ENCODE peak calls at places on chromosomes 2 and 18, in six cellular contexts. One of them, this sample, is unnamed. For H3K4me1, the result is how much of the 10 kb centered on the place peaks cover.

GRCh38 chr2:230203110-230203676 is 16.6 kb downstream of the SP110 start:
- DNase-seq in PC-9: no peak
- DNase-seq in tibial artery: no peak
- DNase-seq in CD8-positive, alpha-beta T cell: no peak
- DNase-seq in upper lobe of right lung: no peak
- DNase-seq in spleen: peak
- DNase-seq in this sample: no peak

GRCh38 chr2:3389193-3389592 is 9.7 kb downstream of the TRAPPC12 start:
- DNase-seq in PC-9: no peak
- DNase-seq in tibial artery: no peak
- DNase-seq in CD8-positive, alpha-beta T cell: no peak
- DNase-seq in upper lobe of right lung: no peak
- DNase-seq in spleen: no peak
- DNase-seq in this sample: no peak

GRCh38 chr18:43238429-43238828 is 38.9 kb downstream of the SYT4 start:
- DNase-seq in PC-9: no peak
- DNase-seq in tibial artery: no peak
- DNase-seq in CD8-positive, alpha-beta T cell: no peak
- DNase-seq in upper lobe of right lung: no peak
- DNase-seq in spleen: no peak
- DNase-seq in this sample: no peak

GRCh38 chr2:172442072-172442895 is 14.9 kb downstream of the ITGA6 start:
- DNase-seq in PC-9: peak
- DNase-seq in tibial artery: no peak
- DNase-seq in CD8-positive, alpha-beta T cell: peak
- DNase-seq in upper lobe of right lung: no peak
- DNase-seq in spleen: no peak
- DNase-seq in this sample: no peak

GRCh38 chr2:54673501-54673998 is 49.9 kb upstream of the EML6 start:
- DNase-seq in PC-9: peak
- DNase-seq in tibial artery: peak
- DNase-seq in CD8-positive, alpha-beta T cell: no peak
- DNase-seq in upper lobe of right lung: peak
- DNase-seq in spleen: peak
- DNase-seq in this sample: peak

GRCh38 chr2:147860009-147860408 is 15.2 kb downstream of the ACVR2A start:
- DNase-seq in PC-9: no peak
- DNase-seq in tibial artery: no peak
- DNase-seq in CD8-positive, alpha-beta T cell: no peak
- DNase-seq in upper lobe of right lung: no peak
- DNase-seq in spleen: no peak
- DNase-seq in this sample: no peak

GRCh38 chr18:47265197-47265596 is 13.7 kb upstream of the SKOR2 start:
- DNase-seq in PC-9: no peak
- DNase-seq in tibial artery: no peak
- DNase-seq in CD8-positive, alpha-beta T cell: no peak
- DNase-seq in upper lobe of right lung: no peak
- DNase-seq in spleen: no peak
- DNase-seq in this sample: no peak

GRCh38 chr18:62659698-62660097 is 55.6 kb upstream of the PHLPP1 start:
- DNase-seq in PC-9: no peak
- DNase-seq in tibial artery: no peak
- DNase-seq in CD8-positive, alpha-beta T cell: no peak
- DNase-seq in upper lobe of right lung: no peak
- DNase-seq in spleen: no peak
- DNase-seq in this sample: no peak

GRCh38 chr2:10717630-10718029 is 3.8 kb upstream of the ATP6V1C2 start:
- DNase-seq in PC-9: peak
- DNase-seq in tibial artery: no peak
- DNase-seq in CD8-positive, alpha-beta T cell: no peak
- DNase-seq in upper lobe of right lung: no peak
- DNase-seq in spleen: peak
- DNase-seq in this sample: no peak

GRCh38 chr2:6917761-6918421 is 679 bp downstream of the RNF144A start:
- DNase-seq in PC-9: no peak
- DNase-seq in tibial artery: no peak
- DNase-seq in CD8-positive, alpha-beta T cell: no peak
- DNase-seq in upper lobe of right lung: peak
- DNase-seq in spleen: peak
- DNase-seq in this sample: peak

GRCh38 chr2:241490825-241491505 is 17.4 kb downstream of the STK25 start:
- DNase-seq in PC-9: no peak
- DNase-seq in tibial artery: no peak
- DNase-seq in CD8-positive, alpha-beta T cell: no peak
- DNase-seq in upper lobe of right lung: no peak
- DNase-seq in spleen: no peak
- DNase-seq in this sample: no peak

GRCh38 chr2:415986-416610 is 128.2 kb upstream of the ALKAL2 start:
- DNase-seq in PC-9: no peak
- DNase-seq in tibial artery: no peak
- DNase-seq in CD8-positive, alpha-beta T cell: no peak
- DNase-seq in upper lobe of right lung: no peak
- DNase-seq in spleen: no peak
- DNase-seq in this sample: no peak

GRCh38 chr2:229206548-229206947 is 64.5 kb downstream of the PID1 start:
- DNase-seq in PC-9: no peak
- DNase-seq in tibial artery: no peak
- DNase-seq in CD8-positive, alpha-beta T cell: no peak
- DNase-seq in upper lobe of right lung: no peak
- DNase-seq in spleen: no peak
- DNase-seq in this sample: no peak

GRCh38 chr2:10688921-10689807 is 611 bp downstream of the NOL10 start:
- DNase-seq in PC-9: peak
- DNase-seq in tibial artery: peak
- DNase-seq in CD8-positive, alpha-beta T cell: no peak
- DNase-seq in upper lobe of right lung: no peak
- DNase-seq in spleen: no peak
- DNase-seq in this sample: no peak

GRCh38 chr2:217813828-217814227 is 189.0 kb downstream of the TNS1 start:
- DNase-seq in PC-9: no peak
- DNase-seq in tibial artery: no peak
- DNase-seq in CD8-positive, alpha-beta T cell: no peak
- DNase-seq in upper lobe of right lung: no peak
- DNase-seq in spleen: no peak
- DNase-seq in this sample: no peak
- H3K4me1 ChIP-seq in PC-9: under half
- H3K4me1 ChIP-seq in tibial artery: under half
- H3K4me1 ChIP-seq in CD8-positive, alpha-beta T cell: under half
- H3K4me1 ChIP-seq in upper lobe of right lung: under half
- H3K4me1 ChIP-seq in spleen: under half
- H3K4me1 ChIP-seq in this sample: under half

DNA sequence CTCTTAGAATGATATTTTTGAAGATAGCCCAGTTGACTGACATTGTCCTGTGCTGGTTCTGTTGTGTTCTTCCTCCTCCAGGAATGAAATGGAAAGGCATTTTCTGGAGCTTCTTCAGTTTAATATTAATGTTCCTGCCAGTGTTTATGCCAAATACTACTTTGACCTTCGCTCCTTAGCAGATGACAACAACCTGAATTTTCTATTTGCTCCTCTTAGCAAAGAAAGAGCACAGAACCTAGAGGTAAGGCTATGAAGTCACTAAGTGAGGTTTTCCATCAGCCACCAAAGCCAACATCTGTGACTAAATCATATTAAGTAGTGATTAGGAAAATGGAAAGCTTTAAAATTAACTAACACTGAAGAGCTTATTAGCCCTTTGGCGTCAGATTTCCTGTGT is 18.8 kb downstream of the FZD5 start:
- DNase-seq in PC-9: no peak
- DNase-seq in tibial artery: no peak
- DNase-seq in CD8-positive, alpha-beta T cell: no peak
- DNase-seq in upper lobe of right lung: no peak
- DNase-seq in spleen: no peak
- DNase-seq in this sample: no peak
- H3K4me1 ChIP-seq in PC-9: under half
- H3K4me1 ChIP-seq in tibial artery: under half
- H3K4me1 ChIP-seq in CD8-positive, alpha-beta T cell: under half
- H3K4me1 ChIP-seq in upper lobe of right lung: under half
- H3K4me1 ChIP-seq in spleen: under half
- H3K4me1 ChIP-seq in this sample: under half

GRCh38 chr2:103252781-103253180 is 490.9 kb downstream of the TMEM182 start:
- DNase-seq in PC-9: no peak
- DNase-seq in tibial artery: no peak
- DNase-seq in CD8-positive, alpha-beta T cell: no peak
- DNase-seq in upper lobe of right lung: no peak
- DNase-seq in spleen: no peak
- DNase-seq in this sample: no peak

GRCh38 chr2:103254611-103255010 is 492.8 kb downstream of the TMEM182 start:
- DNase-seq in PC-9: no peak
- DNase-seq in tibial artery: no peak
- DNase-seq in CD8-positive, alpha-beta T cell: no peak
- DNase-seq in upper lobe of right lung: no peak
- DNase-seq in spleen: no peak
- DNase-seq in this sample: no peak

GRCh38 chr2:103249462-103249861 is 487.6 kb downstream of the TMEM182 start:
- DNase-seq in PC-9: no peak
- DNase-seq in tibial artery: no peak
- DNase-seq in CD8-positive, alpha-beta T cell: no peak
- DNase-seq in upper lobe of right lung: no peak
- DNase-seq in spleen: no peak
- DNase-seq in this sample: no peak
- H3K4me1 ChIP-seq in PC-9: under half
- H3K4me1 ChIP-seq in tibial artery: under half
- H3K4me1 ChIP-seq in CD8-positive, alpha-beta T cell: under half
- H3K4me1 ChIP-seq in upper lobe of right lung: under half
- H3K4me1 ChIP-seq in spleen: under half
- H3K4me1 ChIP-seq in this sample: under half

DNA sequence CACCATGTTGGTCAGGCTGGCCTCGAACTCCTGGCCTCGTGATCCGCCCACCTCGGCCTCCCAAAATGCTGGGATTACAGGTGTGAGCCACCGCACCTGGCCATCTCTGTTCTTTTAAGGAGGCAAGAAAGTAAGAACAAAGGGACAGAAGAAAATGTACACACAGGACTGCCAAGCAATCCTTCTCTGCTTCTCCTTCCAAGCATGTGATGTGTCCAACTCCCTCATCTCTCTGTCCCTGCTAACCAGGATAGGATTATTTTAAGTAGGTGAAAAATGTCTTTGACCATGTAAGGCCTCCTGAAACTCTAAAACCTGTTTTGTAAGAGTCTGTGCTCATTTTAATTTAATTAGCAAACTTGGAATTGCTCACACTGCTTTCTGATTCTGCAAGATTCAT is 89.3 kb upstream of the ATL2 start:
- DNase-seq in PC-9: no peak
- DNase-seq in tibial artery: no peak
- DNase-seq in CD8-positive, alpha-beta T cell: no peak
- DNase-seq in upper lobe of right lung: no peak
- DNase-seq in spleen: no peak
- DNase-seq in this sample: peak
- H3K4me1 ChIP-seq in PC-9: under half
- H3K4me1 ChIP-seq in tibial artery: under half
- H3K4me1 ChIP-seq in CD8-positive, alpha-beta T cell: under half
- H3K4me1 ChIP-seq in upper lobe of right lung: under half
- H3K4me1 ChIP-seq in spleen: under half
- H3K4me1 ChIP-seq in this sample: under half

DNA sequence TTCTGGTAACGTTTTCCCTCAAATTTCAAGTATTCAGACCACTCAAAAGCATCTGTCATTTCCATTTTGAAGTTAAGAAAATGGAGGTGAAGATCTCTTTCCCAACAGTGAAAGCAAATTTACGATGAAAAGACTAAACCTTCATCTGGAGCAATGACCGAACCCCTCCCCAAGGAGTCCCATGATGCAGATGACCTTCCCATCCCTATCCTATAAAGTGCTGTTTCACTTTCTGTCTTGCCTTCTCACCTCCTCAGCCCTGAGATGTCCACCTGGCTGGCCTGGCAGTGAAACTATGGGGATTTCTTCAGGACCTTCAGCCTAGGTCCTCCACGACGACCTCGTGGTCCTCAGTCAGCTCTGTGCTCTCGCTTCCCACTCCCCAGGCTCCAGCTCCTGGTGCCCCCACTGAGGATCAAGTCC is 925 bp upstream of the NPC1 start:
- DNase-seq in PC-9: no peak
- DNase-seq in tibial artery: no peak
- DNase-seq in CD8-positive, alpha-beta T cell: no peak
- DNase-seq in upper lobe of right lung: no peak
- DNase-seq in spleen: peak
- DNase-seq in this sample: no peak
- H3K4me1 ChIP-seq in PC-9: under half
- H3K4me1 ChIP-seq in tibial artery: under half
- H3K4me1 ChIP-seq in CD8-positive, alpha-beta T cell: under half
- H3K4me1 ChIP-seq in upper lobe of right lung: under half
- H3K4me1 ChIP-seq in spleen: under half
- H3K4me1 ChIP-seq in this sample: under half

GRCh38 chr2:71476495-71476894 is 23.1 kb downstream of the DYSF start:
- DNase-seq in PC-9: no peak
- DNase-seq in tibial artery: no peak
- DNase-seq in CD8-positive, alpha-beta T cell: no peak
- DNase-seq in upper lobe of right lung: no peak
- DNase-seq in spleen: no peak
- DNase-seq in this sample: no peak

GRCh38 chr2:71478806-71479205 is 25.4 kb downstream of the DYSF start:
- DNase-seq in PC-9: no peak
- DNase-seq in tibial artery: no peak
- DNase-seq in CD8-positive, alpha-beta T cell: no peak
- DNase-seq in upper lobe of right lung: peak
- DNase-seq in spleen: peak
- DNase-seq in this sample: no peak

GRCh38 chr2:71474744-71475421 is 21.5 kb downstream of the DYSF start:
- DNase-seq in PC-9: no peak
- DNase-seq in tibial artery: no peak
- DNase-seq in CD8-positive, alpha-beta T cell: no peak
- DNase-seq in upper lobe of right lung: peak
- DNase-seq in spleen: peak
- DNase-seq in this sample: no peak

GRCh38 chr2:71479261-71479660 is 25.9 kb downstream of the DYSF start:
- DNase-seq in PC-9: no peak
- DNase-seq in tibial artery: no peak
- DNase-seq in CD8-positive, alpha-beta T cell: no peak
- DNase-seq in upper lobe of right lung: peak
- DNase-seq in spleen: peak
- DNase-seq in this sample: no peak

GRCh38 chr2:71477231-71477681 is 23.9 kb downstream of the DYSF start:
- DNase-seq in PC-9: no peak
- DNase-seq in tibial artery: no peak
- DNase-seq in CD8-positive, alpha-beta T cell: no peak
- DNase-seq in upper lobe of right lung: no peak
- DNase-seq in spleen: peak
- DNase-seq in this sample: no peak
- H3K4me1 ChIP-seq in PC-9: under half
- H3K4me1 ChIP-seq in tibial artery: under half
- H3K4me1 ChIP-seq in CD8-positive, alpha-beta T cell: under half
- H3K4me1 ChIP-seq in upper lobe of right lung: under half
- H3K4me1 ChIP-seq in spleen: half or more
- H3K4me1 ChIP-seq in this sample: under half

GRCh38 chr2:17303054-17303453 is 215.2 kb downstream of the RAD51AP2 start:
- DNase-seq in PC-9: peak
- DNase-seq in tibial artery: no peak
- DNase-seq in CD8-positive, alpha-beta T cell: no peak
- DNase-seq in upper lobe of right lung: no peak
- DNase-seq in spleen: no peak
- DNase-seq in this sample: no peak
- H3K4me1 ChIP-seq in PC-9: half or more
- H3K4me1 ChIP-seq in tibial artery: under half
- H3K4me1 ChIP-seq in CD8-positive, alpha-beta T cell: under half
- H3K4me1 ChIP-seq in upper lobe of right lung: under half
- H3K4me1 ChIP-seq in spleen: under half
- H3K4me1 ChIP-seq in this sample: under half